ENCODE peak calls at places on chromosome 16, in four cellular contexts. One of them, this sample, is unnamed.

GRCh38 chr16:1965610-1966009 is 984 bp upstream of the RPS2 start:
- DNase-seq in AG04450: no peak
- DNase-seq in C1 segment of cervical spinal cord: no peak
- DNase-seq in HFF-Myc: no peak
- DNase-seq in this sample: no peak

GRCh38 chr16:84224554-84224953 is 15.3 kb downstream of the KCNG4 start:
- DNase-seq in AG04450: no peak
- DNase-seq in C1 segment of cervical spinal cord: no peak
- DNase-seq in HFF-Myc: no peak
- DNase-seq in this sample: no peak

GRCh38 chr16:14490281-14490680 is 139.8 kb downstream of the PARN start:
- DNase-seq in AG04450: no peak
- DNase-seq in C1 segment of cervical spinal cord: no peak
- DNase-seq in HFF-Myc: no peak
- DNase-seq in this sample: no peak

GRCh38 chr16:63461248-63461841 is 1425.1 kb upstream of the CDH8 start:
- DNase-seq in AG04450: no peak
- DNase-seq in C1 segment of cervical spinal cord: no peak
- DNase-seq in HFF-Myc: peak; percentile 7
- DNase-seq in this sample: peak; percentile 13

GRCh38 chr16:23434380-23434779 is 18.6 kb downstream of the COG7 start:
- DNase-seq in AG04450: peak; percentile 63
- DNase-seq in C1 segment of cervical spinal cord: no peak
- DNase-seq in HFF-Myc: peak; percentile 47
- DNase-seq in this sample: peak; percentile 24

GRCh38 chr16:27217256-27217655 is 13.9 kb downstream of the KDM8 start:
- DNase-seq in AG04450: no peak
- DNase-seq in C1 segment of cervical spinal cord: no peak
- DNase-seq in HFF-Myc: no peak
- DNase-seq in this sample: no peak

GRCh38 chr16:69839798-69840409 is 77.8 kb downstream of the WWP2 start:
- DNase-seq in AG04450: no peak
- DNase-seq in C1 segment of cervical spinal cord: no peak
- DNase-seq in HFF-Myc: no peak
- DNase-seq in this sample: no peak

GRCh38 chr16:3152022-3152272 is 17.1 kb downstream of the ZNF213 start:
- DNase-seq in AG04450: no peak
- DNase-seq in C1 segment of cervical spinal cord: no peak
- DNase-seq in HFF-Myc: no peak
- DNase-seq in this sample: no peak

GRCh38 chr16:25009822-25010221 is 5.3 kb downstream of the ARHGAP17 start:
- DNase-seq in AG04450: no peak
- DNase-seq in C1 segment of cervical spinal cord: no peak
- DNase-seq in HFF-Myc: no peak
- DNase-seq in this sample: no peak

GRCh38 chr16:82855471-82855870 is 228.7 kb downstream of the CDH13 start:
- DNase-seq in AG04450: no peak
- DNase-seq in C1 segment of cervical spinal cord: no peak
- DNase-seq in HFF-Myc: no peak
- DNase-seq in this sample: no peak

GRCh38 chr16:75576384-75576811 is 10.2 kb downstream of the GABARAPL2 start:
- DNase-seq in AG04450: no peak
- DNase-seq in C1 segment of cervical spinal cord: no peak
- DNase-seq in HFF-Myc: no peak
- DNase-seq in this sample: no peak

GRCh38 chr16:58814348-58814801 is 80.3 kb upstream of the GOT2 start:
- DNase-seq in AG04450: peak; percentile 2
- DNase-seq in C1 segment of cervical spinal cord: no peak
- DNase-seq in HFF-Myc: peak; percentile 3
- DNase-seq in this sample: no peak

GRCh38 chr16:47196457-47196856 is 52.7 kb upstream of the NETO2 start:
- DNase-seq in AG04450: no peak
- DNase-seq in C1 segment of cervical spinal cord: no peak
- DNase-seq in HFF-Myc: no peak
- DNase-seq in this sample: no peak

GRCh38 chr16:54585966-54586365 is 299.4 kb upstream of the IRX3 start:
- DNase-seq in AG04450: no peak
- DNase-seq in C1 segment of cervical spinal cord: no peak
- DNase-seq in HFF-Myc: no peak
- DNase-seq in this sample: no peak

GRCh38 chr16:31010539-31010938 is at the start of gene STX1B:
- DNase-seq in AG04450: no peak
- DNase-seq in C1 segment of cervical spinal cord: no peak
- DNase-seq in HFF-Myc: no peak
- DNase-seq in this sample: no peak

GRCh38 chr16:5709889-5710288 is 612.3 kb upstream of the EEF2KMT start:
- DNase-seq in AG04450: no peak
- DNase-seq in C1 segment of cervical spinal cord: no peak
- DNase-seq in HFF-Myc: no peak
- DNase-seq in this sample: no peak

GRCh38 chr16:48479955-48480354 is 94.7 kb upstream of the SIAH1 start:
- DNase-seq in AG04450: no peak
- DNase-seq in C1 segment of cervical spinal cord: no peak
- DNase-seq in HFF-Myc: no peak
- DNase-seq in this sample: no peak

GRCh38 chr16:21501869-21502667 is 97.3 kb upstream of the METTL9 start:
- DNase-seq in AG04450: peak; percentile 82
- DNase-seq in C1 segment of cervical spinal cord: peak; percentile 86
- DNase-seq in HFF-Myc: peak; percentile 89
- DNase-seq in this sample: peak; percentile 76

GRCh38 chr16:57630931-57631845 is 2.8 kb downstream of the ADGRG1 start:
- DNase-seq in AG04450: no peak
- DNase-seq in C1 segment of cervical spinal cord: no peak
- DNase-seq in HFF-Myc: no peak
- DNase-seq in this sample: no peak

GRCh38 chr16:17470871-17471744 is at the start of gene XYLT1:
- DNase-seq in AG04450: peak; percentile 45
- DNase-seq in C1 segment of cervical spinal cord: no peak
- DNase-seq in HFF-Myc: peak; percentile 49
- DNase-seq in this sample: no peak

GRCh38 chr16:78513838-78514237 is 414.4 kb downstream of the WWOX start:
- DNase-seq in AG04450: no peak
- DNase-seq in C1 segment of cervical spinal cord: no peak
- DNase-seq in HFF-Myc: no peak
- DNase-seq in this sample: no peak

GRCh38 chr16:55386534-55387296 is 62.7 kb downstream of the IRX6 start:
- DNase-seq in AG04450: no peak
- DNase-seq in C1 segment of cervical spinal cord: no peak
- DNase-seq in HFF-Myc: no peak
- DNase-seq in this sample: no peak

GRCh38 chr16:57652695-57653471 is 15.2 kb upstream of the ADGRG3 start:
- DNase-seq in AG04450: no peak
- DNase-seq in C1 segment of cervical spinal cord: no peak
- DNase-seq in HFF-Myc: no peak
- DNase-seq in this sample: no peak

GRCh38 chr16:23240994-23241393 is 58.4 kb downstream of the SCNN1G start:
- DNase-seq in AG04450: no peak
- DNase-seq in C1 segment of cervical spinal cord: no peak
- DNase-seq in HFF-Myc: no peak
- DNase-seq in this sample: no peak

GRCh38 chr16:14487579-14487978 is 142.5 kb downstream of the PARN start:
- DNase-seq in AG04450: no peak
- DNase-seq in C1 segment of cervical spinal cord: no peak
- DNase-seq in HFF-Myc: no peak
- DNase-seq in this sample: no peak

GRCh38 chr16:1908983-1909382 is 9.2 kb downstream of the HS3ST6 start:
- DNase-seq in AG04450: no peak
- DNase-seq in C1 segment of cervical spinal cord: no peak
- DNase-seq in HFF-Myc: no peak
- DNase-seq in this sample: no peak

GRCh38 chr16:27084296-27085065 is 17.8 kb downstream of the C16orf82 start:
- DNase-seq in AG04450: no peak
- DNase-seq in C1 segment of cervical spinal cord: no peak
- DNase-seq in HFF-Myc: no peak
- DNase-seq in this sample: no peak

GRCh38 chr16:11992008-11992584 is 15.6 kb downstream of the SNX29 start:
- DNase-seq in AG04450: no peak
- DNase-seq in C1 segment of cervical spinal cord: no peak
- DNase-seq in HFF-Myc: no peak
- DNase-seq in this sample: no peak

GRCh38 chr16:48408688-48409087 is 23.5 kb upstream of the SIAH1 start:
- DNase-seq in AG04450: no peak
- DNase-seq in C1 segment of cervical spinal cord: no peak
- DNase-seq in HFF-Myc: no peak
- DNase-seq in this sample: peak; percentile 5

GRCh38 chr16:27450836-27451341 is 48.9 kb downstream of the IL21R start:
- DNase-seq in AG04450: no peak
- DNase-seq in C1 segment of cervical spinal cord: no peak
- DNase-seq in HFF-Myc: no peak
- DNase-seq in this sample: no peak

GRCh38 chr16:84552135-84552534 is 47.7 kb upstream of the MEAK7 start:
- DNase-seq in AG04450: no peak
- DNase-seq in C1 segment of cervical spinal cord: no peak
- DNase-seq in HFF-Myc: no peak
- DNase-seq in this sample: no peak

GRCh38 chr16:85641776-85642176 is 28.7 kb downstream of the GSE1 start:
- DNase-seq in AG04450: no peak
- DNase-seq in C1 segment of cervical spinal cord: no peak
- DNase-seq in HFF-Myc: no peak
- DNase-seq in this sample: no peak

GRCh38 chr16:53156516-53156915 is 101.7 kb downstream of the CHD9 start:
- DNase-seq in AG04450: no peak
- DNase-seq in C1 segment of cervical spinal cord: no peak
- DNase-seq in HFF-Myc: no peak
- DNase-seq in this sample: no peak

GRCh38 chr16:80004113-80004512 is 403.6 kb upstream of the MAF start:
- DNase-seq in AG04450: no peak
- DNase-seq in C1 segment of cervical spinal cord: no peak
- DNase-seq in HFF-Myc: no peak
- DNase-seq in this sample: no peak